ENCODE peak calls at places on chromosomes 6 and 20, in eight cellular contexts. W, F, T, G, H, K, J and E are unnamed samples.
A peak's percentile ranks its signal among the peaks of the same experiment; 100 is the strongest.

GRCh38 chr20:445514-446336 is 16.6 kb downstream of the TBC1D20 start:
- DNase-seq in H (no peak), K (no peak), F (no peak), T (no peak), G (no peak), J (no peak), W (no peak), E (no peak)

GRCh38 chr6:156873654-156874380 is 96.6 kb downstream of the ARID1B start:
- DNase-seq in G (no peak), F (no peak), K (no peak), T (no peak), W (no peak), H (no peak), J (no peak), E (no peak)

GRCh38 chr6:24228681-24229255 is 102.8 kb downstream of the NRSN1 start:
- DNase-seq in F (no peak), T (no peak), W (no peak), H (no peak), K (no peak), J (no peak), G (no peak), E (no peak)

GRCh38 chr6:17740559-17741220 is 34.0 kb upstream of the NUP153 start:
- DNase-seq in H (no peak), F (no peak), K (no peak), J (no peak), G (no peak), T (no peak), W (no peak), E (no peak)

GRCh38 chr6:33298773-33299236 is at the start of gene RGL2:
- DNase-seq in W (peak; percentile 94), T (no peak), H (no peak), J (peak; percentile 98), G (peak; percentile 86), F (peak; percentile 94), K (no peak), E (peak; percentile 82)

GRCh38 chr6:158758941-158759479 is 60.2 kb downstream of the EZR start:
- DNase-seq in K (no peak), F (peak; percentile 75), W (no peak), T (no peak), J (no peak), G (no peak), H (no peak), E (no peak)

GRCh38 chr20:25178563-25179438 is 16.7 kb upstream of the ENTPD6 start:
- DNase-seq in T (peak; percentile 61), J (no peak), F (no peak), H (peak; percentile 65), W (peak; percentile 80), K (no peak), G (no peak), E (no peak)

GRCh38 chr6:33592595-33593413 is 12.7 kb upstream of the BAK1 start:
- DNase-seq in G (peak; percentile 78), H (no peak), T (no peak), F (no peak), W (no peak), J (peak; percentile 94), K (peak; percentile 63), E (no peak)

GRCh38 chr6:77368660-77369313 is 94.5 kb downstream of the HTR1B start:
- DNase-seq in T (peak; percentile 18), W (no peak), F (no peak), G (peak; percentile 13), H (peak; percentile 30), K (no peak), J (no peak), E (no peak)

GRCh38 chr6:41200296-41200900 is 551 bp downstream of the TREML2 start:
- DNase-seq in H (no peak), K (peak; percentile 58), G (peak; percentile 29), W (no peak), J (peak; percentile 90), F (no peak), T (no peak), E (no peak)

GRCh38 chr20:43985121-43985520 is 70.5 kb downstream of the TOX2 start:
- DNase-seq in K (no peak), W (no peak), J (no peak), F (peak; percentile 43), T (no peak), G (no peak), H (no peak), E (no peak)

GRCh38 chr6:81067057-81067456 is 685.4 kb downstream of the TENT5A start:
- DNase-seq in T (no peak), K (no peak), H (no peak), W (no peak), J (no peak), F (no peak), G (no peak), E (no peak)

GRCh38 chr6:39243809-39244208 is 14.5 kb upstream of the KCNK5 start:
- DNase-seq in H (no peak), T (no peak), F (peak; percentile 86), G (no peak), W (peak; percentile 77), K (no peak), J (peak; percentile 38), E (no peak)

GRCh38 chr20:57199656-57200405 is 66.6 kb downstream of the BMP7 start:
- DNase-seq in H (no peak), F (no peak), W (no peak), T (no peak), J (no peak), K (no peak), G (no peak), E (no peak)

GRCh38 chr20:57258055-57258454 is 8.4 kb downstream of the BMP7 start:
- DNase-seq in H (no peak), K (no peak), J (no peak), T (no peak), W (no peak), G (no peak), F (no peak), E (no peak)

GRCh38 chr6:89071036-89071435 is 9.5 kb upstream of the PNRC1 start:
- DNase-seq in H (no peak), G (peak; percentile 20), T (no peak), J (no peak), F (no peak), W (no peak), K (no peak), E (no peak)

GRCh38 chr20:21521596-21522478 is 8.0 kb upstream of the NKX2-2 start:
- DNase-seq in T (no peak), J (no peak), H (no peak), W (no peak), F (no peak), G (no peak), K (no peak), E (no peak)

GRCh38 chr20:21522479-21523397 is 8.9 kb upstream of the NKX2-2 start:
- DNase-seq in K (no peak), F (no peak), J (no peak), T (no peak), H (no peak), W (no peak), G (no peak), E (no peak)

GRCh38 chr20:21526776-21527175 is 12.9 kb upstream of the NKX2-2 start:
- DNase-seq in W (no peak), J (no peak), T (no peak), H (no peak), G (no peak), K (no peak), F (no peak), E (no peak)

GRCh38 chr20:21523398-21523868 is 9.6 kb upstream of the NKX2-2 start:
- DNase-seq in F (no peak), J (no peak), K (no peak), G (no peak), W (no peak), T (no peak), H (no peak), E (no peak)

GRCh38 chr20:21523895-21524294 is 10.0 kb upstream of the NKX2-2 start:
- DNase-seq in G (no peak), H (no peak), F (no peak), W (no peak), J (no peak), T (no peak), K (no peak), E (no peak)
- H3K27ac ChIP-seq in G (no peak overlapping the region), H (no peak overlapping the region), F (no peak overlapping the region), W (no peak overlapping the region), J (no peak overlapping the region), T (no peak overlapping the region), K (no peak overlapping the region), E (no peak overlapping the region)

GRCh38 chr6:142462260-142462659 is 160.5 kb downstream of the ADGRG6 start:
- DNase-seq in T (no peak), J (no peak), W (no peak), H (no peak), G (no peak), F (no peak), K (no peak), E (no peak)
- TF ChIP-seq CTCF in T (peak; percentile 42), J (no peak), W (no peak), H (no peak), G (no peak), F (no peak), K (peak; percentile 6), E (no peak)

GRCh38 chr6:100130630-100131029 is 136.6 kb upstream of the MCHR2 start:
- DNase-seq in F (no peak), T (no peak), G (no peak), W (no peak), J (no peak), H (no peak), K (no peak), E (no peak)
- TF ChIP-seq POLR2AphosphoS5 in F (no peak), T (no peak), G (no peak), W (no peak), J (no peak), H (no peak), K (no peak), E (no peak)

GRCh38 chr6:144346719-144347446 is 61.7 kb downstream of the UTRN start:
- DNase-seq in T (peak; percentile 31), H (peak; percentile 90), F (no peak), J (no peak), K (no peak), G (no peak), W (no peak), E (no peak)

GRCh38 chr6:144349690-144350132 is 64.6 kb downstream of the UTRN start:
- DNase-seq in G (no peak), W (no peak), J (no peak), T (peak; percentile 16), F (no peak), K (peak; percentile 60), H (peak; percentile 100), E (no peak)

GRCh38 chr6:144347933-144348332 is 62.8 kb downstream of the UTRN start:
- DNase-seq in J (no peak), H (no peak), F (no peak), K (no peak), G (no peak), W (no peak), T (no peak), E (no peak)

GRCh38 chr6:144345451-144345850 is 60.3 kb downstream of the UTRN start:
- DNase-seq in G (no peak), W (no peak), K (no peak), H (no peak), J (no peak), T (no peak), F (no peak), E (no peak)

DNA sequence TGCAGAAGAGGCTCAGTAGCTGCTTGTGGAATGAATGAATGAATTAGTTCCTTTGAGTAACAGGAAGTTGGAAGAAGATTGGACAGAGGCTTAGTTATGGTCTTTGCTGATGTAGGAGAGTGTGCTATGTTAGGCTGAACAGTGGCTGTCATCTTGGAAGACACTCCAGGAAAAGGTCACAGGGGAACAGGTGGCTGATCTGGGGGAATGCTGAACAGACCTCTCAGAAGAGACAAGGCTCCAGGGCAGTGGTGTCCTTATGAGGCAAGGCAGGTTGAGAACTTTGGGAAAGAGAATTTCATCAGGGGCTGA is 62.3 kb downstream of the UTRN start:
- DNase-seq in J (no peak), W (no peak), G (no peak), F (no peak), H (no peak), K (no peak), T (no peak), E (no peak)
- H3K27ac ChIP-seq in J (peak overlapping the region; percentile 76), W (no peak overlapping the region), G (peak overlapping the region; percentile 44), F (no peak overlapping the region), H (peak overlapping the region; percentile 90), K (peak overlapping the region; percentile 38), T (no peak overlapping the region), E (no peak overlapping the region)